ENCODE peak calls at places on chromosomes 4 and X, in four cellular contexts. L is right lobe of liver, E is fibroblast of lung, A is stomach. B is an unnamed sample.

GRCh38 chrX:43860646-43861370 is 21.4 kb downstream of the MAOB start:
- DNase-seq in L (no peak), E (peak), A (no peak), B (peak)

GRCh38 chr4:132572210-132572609 is 576.9 kb upstream of the PCDH10 start:
- DNase-seq in L (no peak), E (peak), A (no peak), B (no peak)

GRCh38 chr4:108804648-108805273 is 41.9 kb upstream of the ETNPPL start:
- DNase-seq in L (peak), E (no peak), A (no peak), B (no peak)

GRCh38 chr4:6942238-6942800 is 32.7 kb downstream of the TBC1D14 start:
- DNase-seq in L (no peak), E (peak), A (no peak), B (peak)

GRCh38 chrX:96776966-96777365 is 92.3 kb downstream of the DIAPH2 start:
- DNase-seq in L (no peak), E (peak), A (no peak), B (no peak)

GRCh38 chr4:113675731-113676707 is 85.5 kb downstream of the CAMK2D start:
- DNase-seq in L (no peak), E (peak), A (no peak), B (no peak)

GRCh38 chr4:1014395-1015167 is 3.2 kb downstream of the FGFRL1 start:
- DNase-seq in L (no peak), E (no peak), A (no peak), B (no peak)

GRCh38 chr4:109846395-109847098 is 1.4 kb upstream of the LRIT3 start:
- DNase-seq in L (no peak), E (no peak), A (no peak), B (no peak)

GRCh38 chr4:169260217-169260866 is 10.4 kb downstream of the SH3RF1 start:
- DNase-seq in L (no peak), E (no peak), A (no peak), B (no peak)

GRCh38 chr4:68927165-68927564 is 24.4 kb downstream of the UGT2A3 start:
- DNase-seq in L (no peak), E (no peak), A (no peak), B (no peak)

GRCh38 chr4:105624530-105624929 is 72.1 kb downstream of the ARHGEF38 start:
- DNase-seq in L (peak), E (peak), A (peak), B (peak)

GRCh38 chr4:154503598-154503997 is 12.0 kb upstream of the DCHS2 start:
- DNase-seq in L (no peak), E (peak), A (no peak), B (no peak)

GRCh38 chrX:115387327-115387726 is 97.8 kb downstream of the LUZP4 start:
- DNase-seq in L (no peak), E (no peak), A (no peak), B (no peak)

GRCh38 chr4:113436360-113436759 is 325.2 kb downstream of the CAMK2D start:
- DNase-seq in L (no peak), E (peak), A (no peak), B (peak)

GRCh38 chr4:74217365-74217764 is 59.4 kb downstream of the MTHFD2L start:
- DNase-seq in L (no peak), E (peak), A (no peak), B (no peak)

GRCh38 chr4:14700083-14700482 is 302.2 kb upstream of the CPEB2 start:
- DNase-seq in L (no peak), E (no peak), A (no peak), B (no peak)
- TF ChIP-seq CTCF in L (no peak), E (no peak), A (no peak), B (no peak)

GRCh38 chr4:16222957-16223527 is 3.2 kb downstream of the TAPT1 start:
- DNase-seq in L (no peak), E (no peak), A (no peak), B (no peak)
- H3K4me3 ChIP-seq in L (peak), E (no peak), A (no peak), B (no peak)

DNA sequence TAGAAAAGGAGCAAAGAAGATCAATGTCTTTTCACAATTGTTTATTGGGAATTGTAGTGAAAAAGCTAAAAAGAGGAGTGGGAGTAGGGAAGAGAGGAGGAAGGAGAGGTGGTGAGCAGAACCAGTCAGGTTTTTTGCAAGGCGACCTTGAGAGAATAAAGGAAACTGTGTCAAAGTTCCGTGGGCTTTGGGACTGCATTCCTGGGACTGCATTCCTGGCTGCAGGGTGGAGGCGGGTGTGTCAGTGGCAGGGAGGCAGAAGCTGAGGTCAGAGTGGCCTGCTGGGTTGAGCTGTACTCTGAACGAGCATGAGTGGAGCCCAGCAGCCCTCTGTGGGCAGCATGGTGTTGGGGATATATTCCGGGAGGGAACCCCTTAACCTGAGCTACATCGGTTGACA is 66.8 kb upstream of the UCP1 start:
- DNase-seq in L (no peak), E (peak), A (peak), B (no peak)
- TF ChIP-seq CTCF in L (no peak), E (no peak), A (no peak), B (no peak)

DNA sequence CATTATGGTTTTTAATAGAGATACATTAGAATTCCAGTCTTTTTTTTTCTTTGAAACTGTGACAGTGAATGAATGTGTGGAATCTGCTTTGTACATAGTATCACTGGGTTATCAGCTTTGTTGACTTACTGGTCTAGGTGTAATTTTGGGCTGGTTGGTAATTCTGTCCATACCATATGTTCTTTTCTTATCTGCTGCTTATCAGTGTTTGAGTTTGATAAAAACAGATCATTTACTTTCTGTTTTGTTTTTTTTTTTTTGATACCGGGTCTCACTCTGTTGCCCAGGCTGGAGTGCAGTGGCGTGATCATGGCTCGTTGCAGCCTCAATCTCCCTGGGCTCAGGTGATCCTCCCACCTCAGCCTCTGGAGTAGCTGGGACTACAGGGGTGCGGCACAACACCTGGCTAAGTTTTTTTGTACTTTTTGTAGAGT is 12.4 kb downstream of the WWC2 start:
- DNase-seq in L (no peak), E (no peak), A (no peak), B (no peak)
- H3K4me3 ChIP-seq in L (peak), E (no peak), A (no peak), B (no peak)

GRCh38 chr4:47535567-47536147 is 50.6 kb downstream of the ATP10D start:
- DNase-seq in L (no peak), E (no peak), A (no peak), B (no peak)
- TF ChIP-seq CTCF in L (no peak), E (no peak), A (no peak), B (no peak)

GRCh38 chr4:26023191-26023972 is 109.4 kb downstream of the SMIM20 start:
- DNase-seq in L (no peak), E (peak), A (no peak), B (no peak)
- H3K4me3 ChIP-seq in L (no peak), E (no peak), A (no peak), B (no peak)

GRCh38 chr4:8192748-8193738 is 6.0 kb upstream of the SH3TC1 start:
- DNase-seq in L (no peak), E (peak), A (peak), B (peak)
- TF ChIP-seq CTCF in L (peak), E (peak), A (no peak), B (no peak)

GRCh38 chr4:15774020-15774420 is 4.1 kb upstream of the CD38 start:
- DNase-seq in L (no peak), E (no peak), A (no peak), B (no peak)
- H3K4me3 ChIP-seq in L (no peak), E (no peak), A (no peak), B (no peak)

B was measured in mucosa of descending colon.